ENCODE peak calls at places on chromosome 18, in nine cellular contexts. One of them, this sample, is unnamed.
A peak's percentile ranks its signal among the peaks of the same experiment; 100 is the strongest.

GRCh38 chr18:22345733-22346132 is 72.0 kb downstream of the CTAGE1 start:
- DNase-seq in right lobe of liver: no peak
- DNase-seq in cardiac fibroblast: no peak
- DNase-seq in endothelial cell of umbilical vein: peak; percentile 39
- DNase-seq in neural progenitor cell: no peak
- DNase-seq in psoas muscle: no peak
- DNase-seq in body of pancreas: no peak
- DNase-seq in left ventricle myocardium inferior: no peak
- DNase-seq in B cell: no peak
- DNase-seq in this sample: peak; percentile 20

GRCh38 chr18:44818668-44819403 is 138.1 kb downstream of the SETBP1 start:
- DNase-seq in right lobe of liver: no peak
- DNase-seq in cardiac fibroblast: no peak
- DNase-seq in endothelial cell of umbilical vein: no peak
- DNase-seq in neural progenitor cell: no peak
- DNase-seq in psoas muscle: no peak
- DNase-seq in body of pancreas: no peak
- DNase-seq in left ventricle myocardium inferior: no peak
- DNase-seq in B cell: peak; percentile 32
- DNase-seq in this sample: no peak

GRCh38 chr18:21168880-21169279 is 57.3 kb upstream of the ROCK1 start:
- DNase-seq in right lobe of liver: no peak
- DNase-seq in cardiac fibroblast: no peak
- DNase-seq in endothelial cell of umbilical vein: no peak
- DNase-seq in neural progenitor cell: no peak
- DNase-seq in psoas muscle: no peak
- DNase-seq in body of pancreas: no peak
- DNase-seq in left ventricle myocardium inferior: no peak
- DNase-seq in B cell: no peak
- DNase-seq in this sample: no peak

GRCh38 chr18:51039138-51040112 is 9.4 kb downstream of the SMAD4 start:
- DNase-seq in right lobe of liver: no peak
- DNase-seq in cardiac fibroblast: peak; percentile 57
- DNase-seq in endothelial cell of umbilical vein: no peak
- DNase-seq in neural progenitor cell: no peak
- DNase-seq in psoas muscle: no peak
- DNase-seq in body of pancreas: peak; percentile 49
- DNase-seq in left ventricle myocardium inferior: no peak
- DNase-seq in B cell: no peak
- DNase-seq in this sample: peak; percentile 49

GRCh38 chr18:66168834-66169233 is 418.0 kb downstream of the CDH7 start:
- DNase-seq in right lobe of liver: no peak
- DNase-seq in cardiac fibroblast: no peak
- DNase-seq in endothelial cell of umbilical vein: no peak
- DNase-seq in neural progenitor cell: no peak
- DNase-seq in psoas muscle: no peak
- DNase-seq in body of pancreas: no peak
- DNase-seq in left ventricle myocardium inferior: no peak
- DNase-seq in B cell: no peak
- DNase-seq in this sample: no peak

GRCh38 chr18:31513189-31513907 is 15.4 kb downstream of the DSG2 start:
- DNase-seq in right lobe of liver: no peak
- DNase-seq in cardiac fibroblast: peak; percentile 55
- DNase-seq in endothelial cell of umbilical vein: no peak
- DNase-seq in neural progenitor cell: no peak
- DNase-seq in psoas muscle: no peak
- DNase-seq in body of pancreas: no peak
- DNase-seq in left ventricle myocardium inferior: no peak
- DNase-seq in B cell: no peak
- DNase-seq in this sample: peak; percentile 11

GRCh38 chr18:47250415-47251046 is 929 bp downstream of the SKOR2 start:
- DNase-seq in right lobe of liver: no peak
- DNase-seq in cardiac fibroblast: no peak
- DNase-seq in endothelial cell of umbilical vein: no peak
- DNase-seq in neural progenitor cell: peak; percentile 60
- DNase-seq in psoas muscle: no peak
- DNase-seq in body of pancreas: no peak
- DNase-seq in left ventricle myocardium inferior: no peak
- DNase-seq in B cell: no peak
- DNase-seq in this sample: no peak

GRCh38 chr18:3447035-3447894 is 2.7 kb upstream of the TGIF1 start:
- DNase-seq in right lobe of liver: peak; percentile 69
- DNase-seq in cardiac fibroblast: peak; percentile 79
- DNase-seq in endothelial cell of umbilical vein: peak; percentile 74
- DNase-seq in neural progenitor cell: peak; percentile 75
- DNase-seq in psoas muscle: peak; percentile 30
- DNase-seq in body of pancreas: peak; percentile 45
- DNase-seq in left ventricle myocardium inferior: peak; percentile 27
- DNase-seq in B cell: no peak
- DNase-seq in this sample: peak; percentile 92

GRCh38 chr18:14949800-14950415 is 201.9 kb downstream of the ANKRD30B start:
- DNase-seq in right lobe of liver: no peak
- DNase-seq in cardiac fibroblast: no peak
- DNase-seq in endothelial cell of umbilical vein: no peak
- DNase-seq in neural progenitor cell: no peak
- DNase-seq in psoas muscle: no peak
- DNase-seq in body of pancreas: no peak
- DNase-seq in left ventricle myocardium inferior: no peak
- DNase-seq in B cell: no peak
- DNase-seq in this sample: no peak

GRCh38 chr18:38243291-38243690 is 677.7 kb upstream of the CELF4 start:
- DNase-seq in right lobe of liver: no peak
- DNase-seq in cardiac fibroblast: no peak
- DNase-seq in endothelial cell of umbilical vein: no peak
- DNase-seq in neural progenitor cell: no peak
- DNase-seq in psoas muscle: no peak
- DNase-seq in body of pancreas: no peak
- DNase-seq in left ventricle myocardium inferior: no peak
- DNase-seq in B cell: no peak
- DNase-seq in this sample: no peak

GRCh38 chr18:45839415-45840395 is 14.2 kb downstream of the SIGLEC15 start:
- DNase-seq in right lobe of liver: peak; percentile 69
- DNase-seq in cardiac fibroblast: peak; percentile 86
- DNase-seq in endothelial cell of umbilical vein: peak; percentile 70
- DNase-seq in neural progenitor cell: peak; percentile 50
- DNase-seq in psoas muscle: no peak
- DNase-seq in body of pancreas: peak; percentile 43
- DNase-seq in left ventricle myocardium inferior: no peak
- DNase-seq in B cell: peak; percentile 11
- DNase-seq in this sample: peak; percentile 81
- TF ChIP-seq CTCF in right lobe of liver: peak; percentile 62
- TF ChIP-seq CTCF in cardiac fibroblast: peak; percentile 86
- TF ChIP-seq CTCF in endothelial cell of umbilical vein: peak; percentile 79
- TF ChIP-seq CTCF in neural progenitor cell: peak; percentile 49
- TF ChIP-seq CTCF in psoas muscle: peak; percentile 40
- TF ChIP-seq CTCF in body of pancreas: peak; percentile 56
- TF ChIP-seq CTCF in left ventricle myocardium inferior: peak; percentile 71
- TF ChIP-seq CTCF in B cell: no peak
- TF ChIP-seq CTCF in this sample: peak; percentile 77

GRCh38 chr18:9688036-9688741 is 19.9 kb upstream of the RAB31 start:
- DNase-seq in right lobe of liver: no peak
- DNase-seq in cardiac fibroblast: peak; percentile 59
- DNase-seq in endothelial cell of umbilical vein: no peak
- DNase-seq in neural progenitor cell: no peak
- DNase-seq in psoas muscle: no peak
- DNase-seq in body of pancreas: no peak
- DNase-seq in left ventricle myocardium inferior: no peak
- DNase-seq in B cell: no peak
- DNase-seq in this sample: peak; percentile 42

GRCh38 chr18:9682572-9682971 is 25.5 kb upstream of the RAB31 start:
- DNase-seq in right lobe of liver: no peak
- DNase-seq in cardiac fibroblast: no peak
- DNase-seq in endothelial cell of umbilical vein: no peak
- DNase-seq in neural progenitor cell: no peak
- DNase-seq in psoas muscle: no peak
- DNase-seq in body of pancreas: no peak
- DNase-seq in left ventricle myocardium inferior: no peak
- DNase-seq in B cell: no peak
- DNase-seq in this sample: no peak

GRCh38 chr18:9681217-9681616 is 26.9 kb upstream of the RAB31 start:
- DNase-seq in right lobe of liver: no peak
- DNase-seq in cardiac fibroblast: no peak
- DNase-seq in endothelial cell of umbilical vein: no peak
- DNase-seq in neural progenitor cell: peak; percentile 46
- DNase-seq in psoas muscle: no peak
- DNase-seq in body of pancreas: no peak
- DNase-seq in left ventricle myocardium inferior: no peak
- DNase-seq in B cell: no peak
- DNase-seq in this sample: no peak

GRCh38 chr18:9684901-9685738 is 23.0 kb upstream of the RAB31 start:
- DNase-seq in right lobe of liver: no peak
- DNase-seq in cardiac fibroblast: peak; percentile 65
- DNase-seq in endothelial cell of umbilical vein: no peak
- DNase-seq in neural progenitor cell: no peak
- DNase-seq in psoas muscle: peak; percentile 51
- DNase-seq in body of pancreas: no peak
- DNase-seq in left ventricle myocardium inferior: peak; percentile 57
- DNase-seq in B cell: no peak
- DNase-seq in this sample: peak; percentile 77

GRCh38 chr18:9683418-9684396 is 24.4 kb upstream of the RAB31 start:
- DNase-seq in right lobe of liver: no peak
- DNase-seq in cardiac fibroblast: peak; percentile 88
- DNase-seq in endothelial cell of umbilical vein: peak; percentile 68
- DNase-seq in neural progenitor cell: no peak
- DNase-seq in psoas muscle: no peak
- DNase-seq in body of pancreas: peak; percentile 30
- DNase-seq in left ventricle myocardium inferior: no peak
- DNase-seq in B cell: no peak
- DNase-seq in this sample: peak; percentile 86
- TF ChIP-seq CTCF in right lobe of liver: peak; percentile 29
- TF ChIP-seq CTCF in cardiac fibroblast: peak; percentile 68
- TF ChIP-seq CTCF in endothelial cell of umbilical vein: peak; percentile 44
- TF ChIP-seq CTCF in neural progenitor cell: peak; percentile 10
- TF ChIP-seq CTCF in psoas muscle: peak; percentile 34
- TF ChIP-seq CTCF in body of pancreas: peak; percentile 40
- TF ChIP-seq CTCF in left ventricle myocardium inferior: peak; percentile 54
- TF ChIP-seq CTCF in B cell: no peak
- TF ChIP-seq CTCF in this sample: peak; percentile 62

DNA sequence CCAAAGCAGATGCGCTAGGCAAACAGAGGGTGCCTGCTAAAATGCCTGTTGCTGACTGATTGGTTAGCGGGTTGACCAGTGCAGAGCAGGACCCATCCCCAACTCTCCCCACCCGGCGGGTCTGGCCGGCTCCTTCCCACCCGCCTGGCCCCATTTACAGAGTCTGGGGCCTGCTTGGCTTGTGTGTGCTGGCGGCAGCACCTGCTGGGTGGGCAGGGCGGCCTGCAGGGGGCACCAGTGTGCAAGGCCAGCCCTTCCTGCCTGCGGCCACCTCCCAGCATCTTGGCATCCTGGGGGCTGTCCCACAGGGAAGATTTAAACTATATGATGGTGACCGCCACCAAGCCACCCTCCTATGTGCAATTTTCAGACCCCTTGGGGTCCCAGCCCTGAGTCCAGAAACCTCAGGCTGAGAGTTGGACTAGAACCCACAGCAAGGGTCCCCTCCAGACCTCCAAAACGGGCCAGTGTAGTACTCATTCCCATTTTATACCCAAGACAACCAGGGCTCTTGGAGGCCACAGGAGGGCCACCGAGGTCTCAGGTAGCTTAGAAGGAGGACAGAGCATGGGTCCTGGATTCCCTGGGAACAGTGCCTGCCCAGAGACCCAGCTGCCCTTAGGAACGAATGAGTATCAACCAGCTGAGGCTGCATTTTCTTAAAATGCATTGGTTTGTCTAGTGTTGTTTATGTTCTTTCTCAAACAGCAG is 173.6 kb downstream of the SMAD7 start:
- DNase-seq in right lobe of liver: peak; percentile 61
- DNase-seq in cardiac fibroblast: peak; percentile 56
- DNase-seq in endothelial cell of umbilical vein: peak; percentile 46
- DNase-seq in neural progenitor cell: peak; percentile 82
- DNase-seq in psoas muscle: peak; percentile 63
- DNase-seq in body of pancreas: peak; percentile 64
- DNase-seq in left ventricle myocardium inferior: peak; percentile 53
- DNase-seq in B cell: peak; percentile 77
- DNase-seq in this sample: peak; percentile 36
- TF ChIP-seq CTCF in right lobe of liver: peak; percentile 88
- TF ChIP-seq CTCF in cardiac fibroblast: peak; percentile 93
- TF ChIP-seq CTCF in endothelial cell of umbilical vein: peak; percentile 93
- TF ChIP-seq CTCF in neural progenitor cell: peak; percentile 89
- TF ChIP-seq CTCF in psoas muscle: peak; percentile 82
- TF ChIP-seq CTCF in body of pancreas: peak; percentile 84
- TF ChIP-seq CTCF in left ventricle myocardium inferior: peak; percentile 88
- TF ChIP-seq CTCF in B cell: peak; percentile 93
- TF ChIP-seq CTCF in this sample: peak; percentile 86

GRCh38 chr18:9148239-9148552 is 11.6 kb downstream of the ANKRD12 start:
- DNase-seq in right lobe of liver: no peak
- DNase-seq in cardiac fibroblast: no peak
- DNase-seq in endothelial cell of umbilical vein: no peak
- DNase-seq in neural progenitor cell: no peak
- DNase-seq in psoas muscle: no peak
- DNase-seq in body of pancreas: no peak
- DNase-seq in left ventricle myocardium inferior: no peak
- DNase-seq in B cell: no peak
- DNase-seq in this sample: no peak
- TF ChIP-seq CTCF in right lobe of liver: no peak
- TF ChIP-seq CTCF in cardiac fibroblast: no peak
- TF ChIP-seq CTCF in endothelial cell of umbilical vein: no peak
- TF ChIP-seq CTCF in neural progenitor cell: no peak
- TF ChIP-seq CTCF in psoas muscle: no peak
- TF ChIP-seq CTCF in body of pancreas: no peak
- TF ChIP-seq CTCF in left ventricle myocardium inferior: no peak
- TF ChIP-seq CTCF in B cell: no peak
- TF ChIP-seq CTCF in this sample: no peak